ENCODE peak calls at places on chromosomes 1 and 21, in nine cellular contexts. M, F, Q, H, W, D, E, I and Z are unnamed samples.

GRCh38 chr1:65339866-65340483 is 30.6 kb downstream of the DNAJC6 start:
- DNase-seq in I (no peak), D (no peak), F (no peak), E (no peak), M (peak), Q (no peak), W (no peak), H (no peak), Z (no peak)

GRCh38 chr1:161816201-161816600 is 50.1 kb downstream of the ATF6 start:
- DNase-seq in E (no peak), Q (no peak), D (no peak), M (no peak), H (no peak), F (no peak), W (no peak), I (no peak), Z (no peak)

GRCh38 chr1:14438127-14438769 is 160.2 kb upstream of the KAZN start:
- DNase-seq in F (no peak), H (no peak), E (no peak), D (no peak), I (no peak), M (no peak), W (no peak), Q (no peak), Z (no peak)

GRCh38 chr1:32208891-32209309 is at the start of gene DCDC2B:
- DNase-seq in F (no peak), W (peak), Q (no peak), M (no peak), H (peak), D (peak), I (no peak), E (no peak), Z (no peak)

GRCh38 chr1:12580054-12580887 is 37.7 kb downstream of the DHRS3 start:
- DNase-seq in M (no peak), D (no peak), E (no peak), Q (no peak), W (no peak), I (no peak), H (no peak), F (no peak), Z (no peak)

GRCh38 chr1:92792340-92792782 is 7.5 kb upstream of the EVI5 start:
- DNase-seq in W (no peak), D (no peak), H (no peak), F (no peak), Q (no peak), E (no peak), M (peak), I (no peak), Z (no peak)

GRCh38 chr1:175792126-175792525 is 48.7 kb upstream of the TNR start:
- DNase-seq in F (no peak), E (no peak), H (no peak), I (no peak), Q (no peak), W (no peak), D (no peak), M (no peak), Z (no peak)

GRCh38 chr1:151061012-151061401 is 810 bp downstream of the MLLT11 start:
- DNase-seq in F (no peak), Q (no peak), E (no peak), W (no peak), I (no peak), M (peak), H (no peak), D (no peak), Z (no peak)

GRCh38 chr1:169259816-169260215 is 107.8 kb downstream of the NME7 start:
- DNase-seq in E (no peak), D (no peak), I (no peak), M (no peak), W (no peak), H (no peak), Q (peak), F (no peak), Z (no peak)

GRCh38 chr1:117425050-117425734 is 57.9 kb downstream of the MAN1A2 start:
- DNase-seq in F (no peak), E (no peak), D (no peak), W (no peak), Q (no peak), I (no peak), M (no peak), H (no peak), Z (no peak)

GRCh38 chr21:29148535-29148934 is 18.1 kb downstream of the MAP3K7CL start:
- DNase-seq in D (no peak), E (no peak), W (no peak), Q (no peak), I (no peak), M (no peak), H (no peak), F (no peak), Z (no peak)

GRCh38 chr1:98388431-98388830 is 273.1 kb upstream of the SNX7 start:
- DNase-seq in D (no peak), I (no peak), E (no peak), F (peak), W (no peak), M (peak), Q (no peak), H (no peak), Z (no peak)

GRCh38 chr1:46422261-46422871 is 28.2 kb downstream of the FAAH start:
- DNase-seq in E (no peak), W (no peak), D (no peak), I (no peak), F (no peak), M (no peak), H (no peak), Q (no peak), Z (no peak)

GRCh38 chr1:22751124-22751531 is 40.5 kb downstream of the EPHB2 start:
- DNase-seq in F (no peak), M (no peak), D (no peak), E (no peak), W (peak), I (no peak), Q (no peak), H (peak), Z (no peak)

GRCh38 chr1:90507173-90507572 is 209.9 kb downstream of the BARHL2 start:
- DNase-seq in D (no peak), F (no peak), M (no peak), W (no peak), E (no peak), Q (no peak), I (no peak), H (no peak), Z (no peak)

GRCh38 chr1:74193908-74194307 is 4.1 kb downstream of the LRRIQ3 start:
- DNase-seq in E (no peak), Q (no peak), I (no peak), H (no peak), M (no peak), F (peak), W (no peak), D (no peak), Z (no peak)

GRCh38 chr1:50901872-50902271 is 58.2 kb downstream of the FAF1 start:
- DNase-seq in E (no peak), I (no peak), D (no peak), H (no peak), W (no peak), M (no peak), F (no peak), Q (no peak), Z (no peak)

GRCh38 chr21:39204134-39204533 is 20.9 kb upstream of the PSMG1 start:
- DNase-seq in F (no peak), D (no peak), Q (no peak), E (no peak), I (no peak), W (no peak), M (no peak), H (no peak), Z (no peak)
- TF ChIP-seq CTCF in F (peak), D (no peak), Q (no peak), E (peak), I (peak), W (no peak), M (no peak), H (peak), Z (peak)

GRCh38 chr1:54310439-54311328 is 95.5 kb downstream of the SSBP3 start:
- DNase-seq in I (no peak), H (no peak), W (peak), E (no peak), M (peak), D (peak), Q (no peak), F (no peak), Z (peak)
- TF ChIP-seq CTCF in I (peak), H (peak), W (peak), E (peak), M (peak), D (peak), Q (peak), F (peak), Z (peak)

GRCh38 chr1:47545912-47546483 is 108.2 kb downstream of the FOXD2 start:
- DNase-seq in Q (no peak), H (no peak), I (no peak), W (no peak), M (no peak), F (no peak), E (no peak), D (no peak), Z (no peak)
- TF ChIP-seq CTCF in Q (no peak), H (no peak), I (no peak), W (no peak), M (no peak), F (no peak), E (no peak), D (peak), Z (peak)

GRCh38 chr21:23876925-23877558 is 1730.2 kb downstream of the MRPL39 start:
- DNase-seq in F (no peak), I (no peak), W (no peak), E (no peak), H (no peak), Q (no peak), D (no peak), M (no peak), Z (no peak)

GRCh38 chr21:23874271-23874670 is 1733.0 kb downstream of the MRPL39 start:
- DNase-seq in D (no peak), E (no peak), W (no peak), H (no peak), F (no peak), M (no peak), Q (no peak), I (no peak), Z (no peak)
- TF ChIP-seq CTCF in D (no peak), E (no peak), W (no peak), H (no peak), F (no peak), M (no peak), Q (no peak), I (no peak), Z (no peak)

GRCh38 chr1:173914366-173914871 is 2.7 kb downstream of the SERPINC1 start:
- DNase-seq in H (no peak), M (peak), D (peak), F (no peak), E (no peak), Q (peak), W (peak), I (no peak), Z (peak)
- TF ChIP-seq CTCF in H (peak), M (peak), D (peak), F (peak), E (peak), Q (peak), W (peak), I (no peak), Z (peak)